ENCODE peak calls at places on chromosomes 13 and 19, in four cellular contexts. L is suprapubic skin, P is tibial nerve, F is A549. I is an unnamed sample.

GRCh38 chr13:37942929-37943328 is 73.4 kb upstream of the TRPC4 start:
- DNase-seq in P (no peak), L (no peak), F (no peak), I (no peak)

GRCh38 chr13:114106991-114107685 is 25.3 kb downstream of the RASA3 start:
- DNase-seq in L (no peak), P (peak), F (no peak), I (peak)

GRCh38 chr19:56101746-56102535 is 19.2 kb downstream of the ZNF787 start:
- DNase-seq in P (no peak), L (no peak), F (no peak), I (no peak)

GRCh38 chr19:1294688-1295087 is 9.0 kb downstream of the EFNA2 start:
- DNase-seq in P (no peak), F (no peak), L (no peak), I (no peak)

GRCh38 chr19:13633109-13633508 is 126.8 kb upstream of the CACNA1A start:
- DNase-seq in L (no peak), F (no peak), P (no peak), I (no peak)

GRCh38 chr13:30125422-30126073 is 181.8 kb downstream of the KATNAL1 start:
- DNase-seq in F (peak), P (no peak), L (no peak), I (no peak)

GRCh38 chr13:113963376-113963775 is 10.5 kb downstream of the C13orf46 start:
- DNase-seq in L (no peak), P (no peak), F (no peak), I (peak)

GRCh38 chr13:111850458-111850857 is 216.5 kb upstream of the SOX1 start:
- DNase-seq in P (no peak), F (no peak), L (no peak), I (no peak)

GRCh38 chr13:20411638-20412342 is 113.9 kb downstream of the CRYL1 start:
- DNase-seq in F (no peak), L (peak), P (no peak), I (no peak)

GRCh38 chr13:42656136-42656535 is 82.2 kb downstream of the TNFSF11 start:
- DNase-seq in L (no peak), F (no peak), P (no peak), I (no peak)

GRCh38 chr19:55476100-55476775 is at the start of gene ZNF628:
- DNase-seq in F (peak), L (peak), P (peak), I (peak)

GRCh38 chr19:46776927-46777911 is 11.2 kb downstream of the SLC1A5 start:
- DNase-seq in L (no peak), F (no peak), P (no peak), I (no peak)

GRCh38 chr19:45508931-45509691 is 1.8 kb downstream of the VASP start:
- DNase-seq in P (no peak), F (peak), L (no peak), I (peak)

GRCh38 chr19:28445826-28446225 is 767.1 kb downstream of the UQCRFS1 start:
- DNase-seq in F (no peak), P (no peak), L (no peak), I (no peak)

GRCh38 chr19:40262422-40262821 is 22.7 kb downstream of the AKT2 start:
- DNase-seq in L (no peak), F (no peak), P (no peak), I (no peak)

GRCh38 chr13:80337706-80338105 is 3.2 kb downstream of the SPRY2 start:
- DNase-seq in F (no peak), P (no peak), L (no peak), I (no peak)

GRCh38 chr19:54481326-54481930 is 8.3 kb upstream of the CDC42EP5 start:
- DNase-seq in L (peak), F (no peak), P (no peak), I (no peak)

GRCh38 chr19:33798701-33799111 is 2.0 kb downstream of the KCTD15 start:
- DNase-seq in F (no peak), L (no peak), P (no peak), I (no peak)

GRCh38 chr19:13094771-13095392 is 7.8 kb downstream of the LYL1 start:
- DNase-seq in P (no peak), L (no peak), F (no peak), I (no peak)

GRCh38 chr13:52061587-52061986 is 37.1 kb downstream of the UTP14C start:
- DNase-seq in P (no peak), L (no peak), F (no peak), I (no peak)

GRCh38 chr13:113169277-113170272 is 11.1 kb downstream of the PROZ start:
- DNase-seq in P (no peak), F (no peak), L (no peak), I (no peak)

GRCh38 chr13:71864981-71865857 is 1.8 kb downstream of the DACH1 start:
- DNase-seq in F (no peak), P (no peak), L (peak), I (no peak)

GRCh38 chr13:89457977-89458376 is 1786.8 kb downstream of the SLITRK5 start:
- DNase-seq in L (no peak), P (no peak), F (no peak), I (no peak)

GRCh38 chr13:82947121-82948077 is 934.9 kb downstream of the SLITRK1 start:
- DNase-seq in F (no peak), P (no peak), L (no peak), I (no peak)

GRCh38 chr13:43783820-43784219 is 3.0 kb downstream of the ENOX1 start:
- DNase-seq in L (no peak), F (peak), P (no peak), I (no peak)

GRCh38 chr13:36282818-36283432 is 14.7 kb downstream of the CCDC169 start:
- DNase-seq in P (no peak), L (no peak), F (peak), I (no peak)

GRCh38 chr13:31444266-31444862 is 244.6 kb downstream of the B3GLCT start:
- DNase-seq in L (no peak), P (no peak), F (no peak), I (no peak)

GRCh38 chr13:109481046-109481445 is 305.3 kb downstream of the IRS2 start:
- DNase-seq in F (no peak), L (no peak), P (no peak), I (no peak)

GRCh38 chr19:18294467-18294864 is 13.0 kb upstream of the JUND start:
- DNase-seq in L (no peak), F (no peak), P (no peak), I (peak)
- H3K27ac ChIP-seq in L (peak), F (peak), P (peak), I (peak)

GRCh38 chr19:4800591-4801081 is 9.1 kb downstream of the FEM1A start:
- DNase-seq in F (no peak), L (peak), P (no peak), I (no peak)
- TF ChIP-seq EP300 in F (no peak), L (no peak), P (no peak), I (no peak)

GRCh38 chr19:5129691-5130090 is 160.8 kb downstream of the KDM4B start:
- DNase-seq in P (no peak), F (no peak), L (no peak), I (no peak)

GRCh38 chr19:5128932-5129389 is 160.0 kb downstream of the KDM4B start:
- DNase-seq in F (no peak), P (no peak), L (no peak), I (peak)

GRCh38 chr19:5126498-5127223 is 157.7 kb downstream of the KDM4B start:
- DNase-seq in P (no peak), F (no peak), L (no peak), I (no peak)

GRCh38 chr19:5127710-5128109 is 158.8 kb downstream of the KDM4B start:
- DNase-seq in P (no peak), F (no peak), L (no peak), I (no peak)

DNA sequence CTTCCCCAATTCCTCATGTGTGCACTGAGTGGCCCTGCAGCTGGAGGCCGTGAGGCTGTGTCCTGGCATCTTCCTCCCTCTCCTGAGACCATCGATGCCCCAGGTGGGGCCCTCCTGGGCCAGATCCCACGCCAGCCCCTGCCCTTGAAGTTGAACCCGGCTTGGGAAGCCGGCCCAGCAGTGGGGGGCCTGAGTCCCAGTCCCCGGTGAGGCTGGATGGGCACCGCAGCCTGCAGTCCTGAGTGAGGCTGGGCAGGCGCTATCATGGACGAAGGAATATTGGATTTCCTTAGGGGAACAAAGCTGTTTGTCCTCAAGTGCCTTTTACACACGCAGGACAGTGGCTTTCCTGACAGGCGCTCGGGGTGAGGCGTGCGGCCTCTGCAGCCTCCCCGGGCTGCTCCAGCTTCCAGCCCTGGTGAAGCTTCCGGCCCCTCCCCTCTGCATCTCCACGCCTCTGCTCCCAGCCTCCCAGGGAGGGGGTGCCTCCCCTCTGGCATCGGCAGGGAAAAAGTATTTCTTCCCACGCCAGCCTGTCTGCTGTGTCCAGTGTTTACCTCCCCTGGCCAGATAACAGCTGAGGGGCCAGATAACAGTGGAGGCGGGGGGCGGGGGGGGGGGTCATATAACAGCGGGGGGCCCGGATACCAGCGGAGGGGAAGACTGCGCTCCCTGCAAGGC is 159.5 kb downstream of the KDM4B start:
- DNase-seq in L (no peak), P (peak), F (no peak), I (peak)
- TF ChIP-seq POLR2A in L (no peak), P (no peak), F (no peak), I (no peak)

DNA sequence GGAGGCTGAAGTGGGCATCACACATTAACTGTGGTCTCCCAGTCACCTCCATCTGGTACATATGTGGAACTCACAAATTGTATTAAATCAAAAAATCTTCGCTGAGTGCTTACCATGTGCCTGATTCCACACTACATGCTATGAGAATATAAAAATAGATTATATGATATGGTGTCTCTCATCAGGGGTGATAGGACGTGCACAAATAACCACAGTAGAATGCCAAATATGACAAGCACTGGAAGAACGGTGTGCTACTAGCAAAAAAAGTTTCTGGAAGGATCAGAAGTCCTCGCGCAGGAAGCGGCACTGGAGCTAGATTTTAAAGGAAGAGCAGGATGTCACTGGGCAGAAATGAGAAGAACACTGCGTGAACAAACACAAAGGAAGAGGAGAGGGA is 62.3 kb downstream of the TBC1D4 start:
- DNase-seq in F (no peak), P (no peak), L (no peak), I (no peak)
- H3K27ac ChIP-seq in F (no peak), P (no peak), L (no peak), I (no peak)

GRCh38 chr13:105165449-105166125 is 1369.9 kb downstream of the EFNB2 start:
- DNase-seq in F (no peak), P (no peak), L (no peak), I (no peak)
- TF ChIP-seq EP300 in F (no peak), P (no peak), L (no peak), I (no peak)